ENCODE peak calls at places on chromosomes 16 and 17, in ten cellular contexts. One of them, this sample, is unnamed.

GRCh38 chr17:57620576-57620975 is 124.5 kb downstream of the CCDC182 start:
- DNase-seq in nephron progenitor cell: no peak
- DNase-seq in T-helper 2 cell: no peak
- DNase-seq in A549: no peak
- DNase-seq in AML-193: no peak
- DNase-seq in EL: no peak
- DNase-seq in NCI-H1417: no peak
- DNase-seq in AG20443: no peak
- DNase-seq in HCT116: no peak
- DNase-seq in left colon: no peak
- DNase-seq in this sample: no peak

GRCh38 chr17:28533091-28533670 is 19.2 kb downstream of the UNC119 start:
- DNase-seq in AG20443: peak; percentile 45
- DNase-seq in left colon: no peak
- DNase-seq in A549: no peak
- DNase-seq in T-helper 2 cell: no peak
- DNase-seq in nephron progenitor cell: no peak
- DNase-seq in AML-193: no peak
- DNase-seq in HCT116: no peak
- DNase-seq in EL: no peak
- DNase-seq in NCI-H1417: no peak
- DNase-seq in this sample: no peak

GRCh38 chr17:31216053-31216751 is 80.8 kb downstream of the OMG start:
- DNase-seq in NCI-H1417: peak; percentile 55
- DNase-seq in nephron progenitor cell: no peak
- DNase-seq in T-helper 2 cell: peak; percentile 2
- DNase-seq in AML-193: peak; percentile 29
- DNase-seq in left colon: no peak
- DNase-seq in EL: peak; percentile 92
- DNase-seq in A549: peak; percentile 62
- DNase-seq in AG20443: peak; percentile 57
- DNase-seq in HCT116: peak; percentile 19
- DNase-seq in this sample: peak; percentile 70

GRCh38 chr16:57826706-57827625 is 24.7 kb upstream of the KIFC3 start:
- DNase-seq in A549: no peak
- DNase-seq in AG20443: no peak
- DNase-seq in nephron progenitor cell: no peak
- DNase-seq in HCT116: no peak
- DNase-seq in T-helper 2 cell: no peak
- DNase-seq in left colon: no peak
- DNase-seq in AML-193: no peak
- DNase-seq in NCI-H1417: no peak
- DNase-seq in EL: no peak
- DNase-seq in this sample: no peak

GRCh38 chr16:50765246-50765645 is 23.4 kb downstream of the CYLD start:
- DNase-seq in NCI-H1417: no peak
- DNase-seq in A549: no peak
- DNase-seq in HCT116: no peak
- DNase-seq in left colon: no peak
- DNase-seq in nephron progenitor cell: no peak
- DNase-seq in T-helper 2 cell: no peak
- DNase-seq in AG20443: no peak
- DNase-seq in AML-193: no peak
- DNase-seq in EL: no peak
- DNase-seq in this sample: no peak

GRCh38 chr17:49085565-49086315 is 46.8 kb upstream of the B4GALNT2 start:
- DNase-seq in nephron progenitor cell: no peak
- DNase-seq in left colon: no peak
- DNase-seq in EL: no peak
- DNase-seq in AML-193: no peak
- DNase-seq in A549: no peak
- DNase-seq in AG20443: no peak
- DNase-seq in HCT116: no peak
- DNase-seq in T-helper 2 cell: no peak
- DNase-seq in NCI-H1417: no peak
- DNase-seq in this sample: no peak

GRCh38 chr16:23962001-23962400 is 126.2 kb downstream of the PRKCB start:
- DNase-seq in left colon: no peak
- DNase-seq in EL: no peak
- DNase-seq in nephron progenitor cell: no peak
- DNase-seq in A549: no peak
- DNase-seq in T-helper 2 cell: no peak
- DNase-seq in AML-193: no peak
- DNase-seq in HCT116: no peak
- DNase-seq in NCI-H1417: no peak
- DNase-seq in AG20443: no peak
- DNase-seq in this sample: no peak

GRCh38 chr16:54633943-54634362 is 296.7 kb upstream of the IRX5 start:
- DNase-seq in AML-193: peak; percentile 1
- DNase-seq in nephron progenitor cell: peak; percentile 24
- DNase-seq in EL: peak; percentile 10
- DNase-seq in NCI-H1417: no peak
- DNase-seq in A549: peak; percentile 51
- DNase-seq in AG20443: no peak
- DNase-seq in left colon: no peak
- DNase-seq in T-helper 2 cell: no peak
- DNase-seq in HCT116: peak; percentile 39
- DNase-seq in this sample: peak; percentile 28

GRCh38 chr16:11857161-11857560 is 5.8 kb upstream of the RSL1D1 start:
- DNase-seq in HCT116: no peak
- DNase-seq in AML-193: no peak
- DNase-seq in left colon: no peak
- DNase-seq in A549: no peak
- DNase-seq in T-helper 2 cell: no peak
- DNase-seq in EL: peak; percentile 55
- DNase-seq in AG20443: no peak
- DNase-seq in NCI-H1417: no peak
- DNase-seq in nephron progenitor cell: no peak
- DNase-seq in this sample: no peak

GRCh38 chr17:14058051-14058450 is 11.3 kb upstream of the COX10 start:
- DNase-seq in EL: no peak
- DNase-seq in A549: no peak
- DNase-seq in HCT116: no peak
- DNase-seq in left colon: no peak
- DNase-seq in AG20443: peak; percentile 45
- DNase-seq in T-helper 2 cell: no peak
- DNase-seq in AML-193: no peak
- DNase-seq in nephron progenitor cell: no peak
- DNase-seq in NCI-H1417: no peak
- DNase-seq in this sample: peak; percentile 66

GRCh38 chr17:53655591-53655990 is 167.1 kb upstream of the KIF2B start:
- DNase-seq in nephron progenitor cell: no peak
- DNase-seq in A549: no peak
- DNase-seq in left colon: no peak
- DNase-seq in AML-193: no peak
- DNase-seq in HCT116: no peak
- DNase-seq in NCI-H1417: no peak
- DNase-seq in T-helper 2 cell: no peak
- DNase-seq in EL: peak; percentile 84
- DNase-seq in AG20443: no peak
- DNase-seq in this sample: peak; percentile 8

GRCh38 chr17:46851029-46851741 is at the start of gene WNT9B:
- DNase-seq in left colon: peak; percentile 50
- DNase-seq in AG20443: peak; percentile 57
- DNase-seq in A549: peak; percentile 44
- DNase-seq in EL: no peak
- DNase-seq in T-helper 2 cell: no peak
- DNase-seq in HCT116: no peak
- DNase-seq in nephron progenitor cell: peak; percentile 70
- DNase-seq in AML-193: no peak
- DNase-seq in NCI-H1417: peak; percentile 69
- DNase-seq in this sample: peak; percentile 44

GRCh38 chr17:42850964-42851363 is at the start of gene AOC3:
- DNase-seq in AML-193: no peak
- DNase-seq in A549: no peak
- DNase-seq in EL: no peak
- DNase-seq in AG20443: no peak
- DNase-seq in NCI-H1417: no peak
- DNase-seq in nephron progenitor cell: peak; percentile 14
- DNase-seq in T-helper 2 cell: no peak
- DNase-seq in HCT116: no peak
- DNase-seq in left colon: peak; percentile 53
- DNase-seq in this sample: no peak

GRCh38 chr17:81567191-81567590 is 15.0 kb upstream of the FAAP100 start:
- DNase-seq in A549: no peak
- DNase-seq in AG20443: no peak
- DNase-seq in HCT116: no peak
- DNase-seq in NCI-H1417: no peak
- DNase-seq in AML-193: no peak
- DNase-seq in left colon: no peak
- DNase-seq in EL: no peak
- DNase-seq in T-helper 2 cell: no peak
- DNase-seq in nephron progenitor cell: no peak
- DNase-seq in this sample: no peak

GRCh38 chr16:6558661-6559060 is 774.0 kb upstream of the RBFOX1 start:
- DNase-seq in A549: no peak
- DNase-seq in NCI-H1417: no peak
- DNase-seq in nephron progenitor cell: no peak
- DNase-seq in AML-193: no peak
- DNase-seq in HCT116: no peak
- DNase-seq in AG20443: no peak
- DNase-seq in T-helper 2 cell: no peak
- DNase-seq in left colon: no peak
- DNase-seq in EL: no peak
- DNase-seq in this sample: no peak

GRCh38 chr17:50129946-50130777 is at the start of gene SAMD14:
- DNase-seq in left colon: no peak
- DNase-seq in EL: no peak
- DNase-seq in HCT116: no peak
- DNase-seq in nephron progenitor cell: peak; percentile 51
- DNase-seq in A549: no peak
- DNase-seq in AML-193: no peak
- DNase-seq in T-helper 2 cell: peak; percentile 44
- DNase-seq in NCI-H1417: no peak
- DNase-seq in AG20443: peak; percentile 85
- DNase-seq in this sample: peak; percentile 87

GRCh38 chr17:50117202-50118040 is 12.5 kb downstream of the SAMD14 start:
- DNase-seq in T-helper 2 cell: peak; percentile 43
- DNase-seq in AML-193: peak; percentile 33
- DNase-seq in nephron progenitor cell: peak; percentile 86
- DNase-seq in AG20443: peak; percentile 80
- DNase-seq in NCI-H1417: peak; percentile 27
- DNase-seq in left colon: no peak
- DNase-seq in EL: no peak
- DNase-seq in HCT116: peak; percentile 68
- DNase-seq in A549: peak; percentile 74
- DNase-seq in this sample: peak; percentile 79

GRCh38 chr16:51569204-51569911 is 418.3 kb upstream of the SALL1 start:
- DNase-seq in T-helper 2 cell: no peak
- DNase-seq in AML-193: no peak
- DNase-seq in AG20443: peak; percentile 41
- DNase-seq in NCI-H1417: no peak
- DNase-seq in A549: no peak
- DNase-seq in nephron progenitor cell: no peak
- DNase-seq in left colon: no peak
- DNase-seq in EL: peak; percentile 28
- DNase-seq in HCT116: no peak
- DNase-seq in this sample: no peak

GRCh38 chr16:4795181-4795827 is at the start of gene SMIM22:
- DNase-seq in HCT116: no peak
- DNase-seq in EL: no peak
- DNase-seq in A549: no peak
- DNase-seq in nephron progenitor cell: no peak
- DNase-seq in left colon: peak; percentile 84
- DNase-seq in AML-193: no peak
- DNase-seq in T-helper 2 cell: no peak
- DNase-seq in NCI-H1417: peak; percentile 39
- DNase-seq in AG20443: no peak
- DNase-seq in this sample: no peak

GRCh38 chr17:49016775-49017463 is 19.7 kb downstream of the IGF2BP1 start:
- DNase-seq in T-helper 2 cell: no peak
- DNase-seq in AG20443: peak; percentile 75
- DNase-seq in A549: peak; percentile 91
- DNase-seq in AML-193: no peak
- DNase-seq in HCT116: peak; percentile 76
- DNase-seq in EL: peak; percentile 92
- DNase-seq in nephron progenitor cell: no peak
- DNase-seq in left colon: no peak
- DNase-seq in NCI-H1417: no peak
- DNase-seq in this sample: peak; percentile 84

GRCh38 chr17:8649157-8650118 is 18.9 kb upstream of the MYH10 start:
- DNase-seq in NCI-H1417: no peak
- DNase-seq in EL: peak; percentile 89
- DNase-seq in T-helper 2 cell: no peak
- DNase-seq in nephron progenitor cell: no peak
- DNase-seq in A549: no peak
- DNase-seq in left colon: no peak
- DNase-seq in AG20443: peak; percentile 94
- DNase-seq in AML-193: no peak
- DNase-seq in HCT116: no peak
- DNase-seq in this sample: peak; percentile 91

GRCh38 chr17:2138318-2138717 is 83.4 kb downstream of the HIC1 start:
- DNase-seq in HCT116: no peak
- DNase-seq in EL: peak; percentile 30
- DNase-seq in NCI-H1417: no peak
- DNase-seq in A549: no peak
- DNase-seq in AG20443: peak; percentile 40
- DNase-seq in AML-193: no peak
- DNase-seq in T-helper 2 cell: no peak
- DNase-seq in left colon: peak; percentile 41
- DNase-seq in nephron progenitor cell: no peak
- DNase-seq in this sample: peak; percentile 34

GRCh38 chr17:12590417-12590816 is 75.3 kb upstream of the MYOCD start:
- DNase-seq in AML-193: no peak
- DNase-seq in nephron progenitor cell: no peak
- DNase-seq in AG20443: no peak
- DNase-seq in T-helper 2 cell: no peak
- DNase-seq in EL: no peak
- DNase-seq in NCI-H1417: no peak
- DNase-seq in A549: no peak
- DNase-seq in left colon: no peak
- DNase-seq in HCT116: no peak
- DNase-seq in this sample: no peak

GRCh38 chr17:42285346-42286050 is 2.8 kb upstream of the STAT5A start:
- DNase-seq in AG20443: no peak
- DNase-seq in nephron progenitor cell: no peak
- DNase-seq in HCT116: no peak
- DNase-seq in T-helper 2 cell: no peak
- DNase-seq in NCI-H1417: no peak
- DNase-seq in AML-193: no peak
- DNase-seq in EL: no peak
- DNase-seq in left colon: no peak
- DNase-seq in A549: no peak
- DNase-seq in this sample: no peak

GRCh38 chr17:19541445-19541844 is 7.8 kb downstream of the SLC47A1 start:
- DNase-seq in AML-193: no peak
- DNase-seq in AG20443: no peak
- DNase-seq in HCT116: no peak
- DNase-seq in left colon: no peak
- DNase-seq in NCI-H1417: no peak
- DNase-seq in nephron progenitor cell: no peak
- DNase-seq in EL: no peak
- DNase-seq in A549: no peak
- DNase-seq in T-helper 2 cell: no peak
- DNase-seq in this sample: no peak

GRCh38 chr17:17058304-17058703 is 16.0 kb downstream of the MPRIP start:
- DNase-seq in EL: no peak
- DNase-seq in A549: no peak
- DNase-seq in NCI-H1417: no peak
- DNase-seq in AG20443: no peak
- DNase-seq in AML-193: no peak
- DNase-seq in nephron progenitor cell: no peak
- DNase-seq in T-helper 2 cell: no peak
- DNase-seq in HCT116: no peak
- DNase-seq in left colon: no peak
- DNase-seq in this sample: no peak

GRCh38 chr17:22268214-22268911 is 576.0 kb downstream of the KCNJ18 start:
- DNase-seq in A549: no peak
- DNase-seq in nephron progenitor cell: no peak
- DNase-seq in left colon: no peak
- DNase-seq in AML-193: no peak
- DNase-seq in HCT116: no peak
- DNase-seq in AG20443: no peak
- DNase-seq in EL: no peak
- DNase-seq in NCI-H1417: no peak
- DNase-seq in T-helper 2 cell: no peak
- DNase-seq in this sample: no peak

GRCh38 chr17:63996430-63997182 is 1.5 kb upstream of the PRR29 start:
- DNase-seq in A549: no peak
- DNase-seq in nephron progenitor cell: no peak
- DNase-seq in AG20443: no peak
- DNase-seq in AML-193: no peak
- DNase-seq in HCT116: no peak
- DNase-seq in left colon: no peak
- DNase-seq in EL: no peak
- DNase-seq in NCI-H1417: no peak
- DNase-seq in T-helper 2 cell: no peak
- DNase-seq in this sample: no peak